ENCODE peak calls at places on chromosomes 11 and 22, in seven cellular contexts. V, P, T, R, I, M and N are unnamed samples.

GRCh38 chr22:33909906-33910305 is 10.4 kb downstream of the LARGE1 start:
- DNase-seq in V (no peak), P (no peak), T (no peak), R (no peak), I (no peak), M (no peak), N (no peak)

GRCh38 chr22:42979606-42980005 is 35.3 kb downstream of the PACSIN2 start:
- DNase-seq in V (no peak), P (no peak), T (no peak), R (no peak), I (no peak), M (no peak), N (no peak)

GRCh38 chr22:44393066-44393465 is 80.3 kb upstream of the SHISAL1 start:
- DNase-seq in V (no peak), P (no peak), T (no peak), R (no peak), I (peak; percentile 2), M (peak; percentile 18), N (no peak)

GRCh38 chr11:62546937-62547625 is 475 bp upstream of the AHNAK start:
- DNase-seq in V (peak; percentile 49), P (no peak), T (peak; percentile 59), R (no peak), I (no peak), M (no peak), N (peak; percentile 50)

GRCh38 chr22:17969732-17970131 is 54.6 kb downstream of the MICAL3 start:
- DNase-seq in V (peak; percentile 99), P (no peak), T (no peak), R (no peak), I (peak; percentile 85), M (no peak), N (peak; percentile 49)

GRCh38 chr22:44678245-44678979 is 23.6 kb upstream of the PRR5 start:
- DNase-seq in V (no peak), P (no peak), T (no peak), R (no peak), I (no peak), M (no peak), N (no peak)

GRCh38 chr11:109677876-109678275 is 255.9 kb downstream of the C11orf87 start:
- DNase-seq in V (no peak), P (no peak), T (no peak), R (no peak), I (no peak), M (no peak), N (no peak)

GRCh38 chr11:110198031-110198729 is 98.2 kb downstream of the RDX start:
- DNase-seq in V (peak; percentile 63), P (no peak), T (no peak), R (no peak), I (no peak), M (no peak), N (no peak)

GRCh38 chr11:60868682-60869450 is 1.5 kb downstream of the ZP1 start:
- DNase-seq in V (no peak), P (peak; percentile 23), T (no peak), R (no peak), I (no peak), M (no peak), N (no peak)

GRCh38 chr11:126317681-126318641 is 14.1 kb downstream of the DCPS start:
- DNase-seq in V (peak; percentile 83), P (no peak), T (peak; percentile 78), R (no peak), I (peak; percentile 88), M (no peak), N (no peak)

DNA sequence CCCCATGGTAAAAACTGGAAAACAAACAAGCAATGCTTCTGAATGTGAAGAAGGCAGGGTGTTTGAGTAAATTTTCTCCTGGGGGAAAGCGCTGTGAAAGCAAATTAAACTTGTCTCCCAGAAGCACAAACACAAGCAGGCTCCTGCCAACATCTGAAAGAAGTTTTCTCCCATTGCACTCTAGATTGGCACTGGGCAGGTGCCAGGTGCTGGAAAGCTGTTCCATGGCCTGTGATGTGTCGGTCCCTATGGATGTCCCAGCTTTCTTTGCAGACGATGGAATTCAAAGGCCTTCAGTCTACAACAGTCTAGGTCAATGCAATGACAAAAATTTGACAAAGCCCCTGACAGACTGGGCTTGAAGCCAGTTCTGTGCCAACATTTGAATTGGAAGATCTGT is 246.1 kb upstream of the NARS2 start:
- DNase-seq in V (no peak), P (peak; percentile 46), T (no peak), R (no peak), I (no peak), M (no peak), N (no peak)
- TF ChIP-seq POLR2A in V (no peak), P (no peak), T (no peak), R (no peak), I (no peak), M (no peak), N (no peak)

GRCh38 chr11:10304495-10305261 is at the start of gene ADM:
- DNase-seq in V (peak; percentile 93), P (peak; percentile 87), T (peak; percentile 90), R (no peak), I (peak; percentile 90), M (peak; percentile 95), N (peak; percentile 88)
- TF ChIP-seq POLR2A in V (peak; percentile 99), P (no peak), T (peak; percentile 79), R (peak; percentile 96), I (peak; percentile 94), M (peak; percentile 98), N (peak; percentile 99)

DNA sequence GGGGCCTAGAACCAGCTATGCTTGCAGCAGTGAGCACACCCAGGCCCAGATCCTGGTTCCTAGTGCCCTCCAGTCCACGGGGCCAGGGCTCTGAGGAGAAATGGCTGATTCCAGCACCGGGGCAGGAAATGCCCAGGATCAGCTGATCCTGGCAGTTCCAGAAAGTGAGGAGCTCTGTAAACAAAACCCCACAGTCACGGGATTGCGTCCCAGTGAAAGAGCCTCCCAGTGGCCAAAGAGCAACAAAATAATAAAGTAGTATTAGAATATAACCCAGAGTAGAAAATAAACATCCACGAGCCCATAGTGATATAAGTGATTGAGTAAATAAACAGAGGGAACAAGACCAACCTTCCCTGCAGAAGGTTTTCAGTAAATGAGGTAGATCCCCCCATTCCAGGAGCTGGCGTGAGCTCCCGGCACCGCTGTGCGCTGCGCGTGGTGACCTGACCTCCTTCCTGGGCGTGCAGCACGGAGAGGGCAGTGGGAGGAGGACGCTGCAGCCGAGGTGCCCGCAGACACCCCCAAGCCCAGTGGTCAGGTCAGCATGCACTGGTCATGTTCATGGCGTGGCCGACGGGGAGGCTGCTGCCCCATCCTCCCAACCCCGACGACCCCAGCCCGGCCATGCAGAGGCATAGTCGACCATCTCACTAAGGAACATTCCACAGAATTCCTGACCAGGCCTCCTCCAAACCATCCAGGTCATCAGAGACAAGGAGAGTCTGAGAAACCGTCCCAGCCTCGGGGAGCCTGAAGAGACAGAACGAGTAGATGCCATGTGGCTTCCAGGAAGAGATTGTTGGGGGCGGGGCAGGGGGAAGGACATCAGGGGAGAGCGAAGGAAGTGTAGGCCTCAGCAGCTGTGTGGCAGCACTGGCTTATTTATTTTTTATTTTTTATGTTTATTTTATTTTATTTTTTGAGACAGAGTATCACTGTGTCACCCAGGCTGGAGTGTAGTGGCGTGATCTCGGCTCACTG is 19.9 kb downstream of the PTDSS2 start:
- DNase-seq in V (peak; percentile 81), P (peak; percentile 63), T (peak; percentile 70), R (no peak), I (no peak), M (peak; percentile 86), N (peak; percentile 44)
- TF ChIP-seq POLR2A in V (no peak), P (no peak), T (peak; percentile 34), R (no peak), I (no peak), M (peak; percentile 78), N (no peak)

GRCh38 chr22:39994566-39995345 is at the start of gene FAM83F:
- DNase-seq in V (no peak), P (peak; percentile 73), T (no peak), R (no peak), I (no peak), M (no peak), N (no peak)
- TF ChIP-seq POLR2A in V (no peak), P (no peak), T (no peak), R (no peak), I (no peak), M (no peak), N (no peak)